ENCODE peak calls at places on chromosomes 3 and 15, in nine cellular contexts. B is hypothalamus; I is GM23338; M is ACHN; P is AG20443; R is prostate gland; T is NCI-H2029 treated with DMSO at 0.1 percent for 48 hours; N is cardiac muscle cell; F is stimulated activated CD4-positive, alpha-beta T cell treated with anti-CD3 and anti-CD28 coated beads, Interleukin-2, amount 100 ng/mL, for 48 hours. E is an unnamed sample.

GRCh38 chr3:171824824-171825221 is 14.5 kb upstream of the PLD1 start:
- DNase-seq in B (no peak), I (no peak), M (peak; percentile 49), P (no peak), R (no peak), T (no peak), N (no peak), F (no peak), E (no peak)

GRCh38 chr3:178139116-178139515 is 397.1 kb upstream of the KCNMB2 start:
- DNase-seq in B (no peak), I (no peak), M (no peak), P (no peak), R (no peak), T (no peak), N (no peak), F (no peak), E (no peak)

GRCh38 chr15:101138913-101139880 is 112.7 kb downstream of the CHSY1 start:
- DNase-seq in B (no peak), I (no peak), M (no peak), P (peak; percentile 38), R (no peak), T (no peak), N (no peak), F (no peak), E (no peak)

GRCh38 chr3:43998841-43999805 is 242.6 kb upstream of the TOPAZ1 start:
- DNase-seq in B (no peak), I (peak; percentile 89), M (peak; percentile 80), P (peak; percentile 87), R (no peak), T (peak; percentile 55), N (peak; percentile 86), F (no peak), E (no peak)

GRCh38 chr3:185558395-185558794 is 6.0 kb upstream of the LIPH start:
- DNase-seq in B (no peak), I (no peak), M (peak; percentile 23), P (no peak), R (peak; percentile 88), T (no peak), N (no peak), F (no peak), E (no peak)

GRCh38 chr3:192905980-192906678 is 11.5 kb downstream of the MB21D2 start:
- DNase-seq in B (no peak), I (peak; percentile 54), M (no peak), P (no peak), R (no peak), T (no peak), N (no peak), F (no peak), E (no peak)

GRCh38 chr15:73930371-73930770 is 4.1 kb downstream of the LOXL1 start:
- DNase-seq in B (no peak), I (no peak), M (no peak), P (peak; percentile 89), R (no peak), T (no peak), N (no peak), F (no peak), E (no peak)

GRCh38 chr15:98952381-98952803 is 55.2 kb downstream of the PGPEP1L start:
- DNase-seq in B (no peak), I (no peak), M (no peak), P (no peak), R (peak; percentile 91), T (no peak), N (no peak), F (no peak), E (no peak)

GRCh38 chr3:149702691-149703426 is 45.0 kb upstream of the WWTR1 start:
- DNase-seq in B (no peak), I (no peak), M (no peak), P (peak; percentile 81), R (no peak), T (no peak), N (no peak), F (no peak), E (no peak)

GRCh38 chr3:196563721-196564225 is 4.6 kb downstream of the WDR53 start:
- DNase-seq in B (no peak), I (no peak), M (peak; percentile 11), P (no peak), R (no peak), T (no peak), N (no peak), F (peak; percentile 5), E (no peak)

GRCh38 chr15:41490355-41490754 is 3.3 kb upstream of the ITPKA start:
- DNase-seq in B (no peak), I (no peak), M (peak; percentile 90), P (peak; percentile 93), R (no peak), T (peak; percentile 15), N (no peak), F (no peak), E (no peak)

GRCh38 chr15:71653986-71654713 is 156.2 kb upstream of the NR2E3 start:
- DNase-seq in B (no peak), I (no peak), M (no peak), P (no peak), R (no peak), T (no peak), N (no peak), F (no peak), E (no peak)

GRCh38 chr3:163056874-163057497 is 1560.4 kb downstream of the OTOL1 start:
- DNase-seq in B (no peak), I (peak; percentile 89), M (peak; percentile 45), P (peak; percentile 54), R (no peak), T (peak; percentile 5), N (peak; percentile 45), F (peak; percentile 19), E (peak; percentile 16)

GRCh38 chr3:177478170-177478859 is 281.0 kb upstream of the TBL1XR1 start:
- DNase-seq in B (no peak), I (no peak), M (peak; percentile 90), P (peak; percentile 77), R (peak; percentile 85), T (peak; percentile 11), N (no peak), F (no peak), E (no peak)

GRCh38 chr3:105365536-105366301 is 990 bp upstream of the ALCAM start:
- DNase-seq in B (no peak), I (peak; percentile 37), M (peak; percentile 59), P (peak; percentile 41), R (no peak), T (no peak), N (peak; percentile 23), F (no peak), E (no peak)

GRCh38 chr3:49763981-49764380 is 22.4 kb downstream of the IP6K1 start:
- DNase-seq in B (no peak), I (no peak), M (no peak), P (no peak), R (no peak), T (no peak), N (no peak), F (no peak), E (no peak)

GRCh38 chr3:116331370-116331769 is 113.9 kb downstream of the LSAMP start:
- DNase-seq in B (no peak), I (no peak), M (no peak), P (no peak), R (no peak), T (no peak), N (no peak), F (no peak), E (no peak)

GRCh38 chr3:30643763-30644462 is 37.5 kb downstream of the TGFBR2 start:
- DNase-seq in B (no peak), I (no peak), M (no peak), P (no peak), R (no peak), T (no peak), N (no peak), F (peak; percentile 51), E (no peak)

GRCh38 chr15:74170845-74171578 is 2.5 kb upstream of the ISLR start:
- DNase-seq in B (no peak), I (no peak), M (no peak), P (no peak), R (no peak), T (no peak), N (no peak), F (no peak), E (peak; percentile 2)

GRCh38 chr3:56778904-56779303 is 22.8 kb downstream of the ARHGEF3 start:
- DNase-seq in B (no peak), I (no peak), M (no peak), P (no peak), R (no peak), T (no peak), N (no peak), F (no peak), E (no peak)

GRCh38 chr3:99808163-99808794 is 9.4 kb upstream of the CMSS1 start:
- DNase-seq in B (no peak), I (peak; percentile 86), M (peak; percentile 69), P (peak; percentile 80), R (peak; percentile 9), T (peak; percentile 36), N (peak; percentile 70), F (peak; percentile 11), E (peak; percentile 67)

GRCh38 chr3:172840913-172841312 is 90.4 kb downstream of the ECT2 start:
- DNase-seq in B (no peak), I (peak; percentile 41), M (no peak), P (no peak), R (no peak), T (no peak), N (no peak), F (no peak), E (no peak)

GRCh38 chr3:86890997-86891396 is 100.0 kb downstream of the VGLL3 start:
- DNase-seq in B (no peak), I (peak; percentile 78), M (no peak), P (no peak), R (no peak), T (no peak), N (no peak), F (no peak), E (no peak)

GRCh38 chr3:128495435-128495970 is 2.5 kb upstream of the GATA2 start:
- DNase-seq in B (no peak), I (no peak), M (no peak), P (no peak), R (no peak), T (no peak), N (no peak), F (no peak), E (no peak)

GRCh38 chr3:193134895-193135294 is 106.1 kb upstream of the PLAAT1 start:
- DNase-seq in B (no peak), I (no peak), M (peak; percentile 38), P (peak; percentile 81), R (no peak), T (no peak), N (no peak), F (no peak), E (no peak)

GRCh38 chr15:97248376-97248775 is 712.1 kb upstream of the ARRDC4 start:
- DNase-seq in B (no peak), I (no peak), M (no peak), P (no peak), R (no peak), T (no peak), N (no peak), F (no peak), E (no peak)

GRCh38 chr3:14605070-14605469 is 46.5 kb upstream of the CCDC174 start:
- DNase-seq in B (no peak), I (no peak), M (peak; percentile 9), P (peak; percentile 29), R (no peak), T (no peak), N (no peak), F (no peak), E (no peak)

E was measured in tibial nerve.